ENCODE peak calls at places on chromosomes 3 and 15, in six cellular contexts. S is keratinocyte, F is NAMALWA, D is Kasumi-1, A is nephron progenitor cell, L is H9. E is an unnamed sample.

GRCh38 chr3:158785972-158786371 is 15.9 kb upstream of the MFSD1 start:
- DNase-seq in L (no peak), D (no peak), S (no peak), A (no peak), F (no peak), E (no peak)

GRCh38 chr3:85726241-85726640 is 767.5 kb downstream of the CADM2 start:
- DNase-seq in L (no peak), S (no peak), D (no peak), A (no peak), F (no peak), E (no peak)

GRCh38 chr3:130892759-130893239 is 1.1 kb upstream of the ATP2C1 start:
- DNase-seq in F (peak; percentile 95), D (peak; percentile 91), A (peak; percentile 47), S (no peak), L (peak; percentile 47), E (peak; percentile 56)

GRCh38 chr3:115581347-115582135 is 41.8 kb upstream of the GAP43 start:
- DNase-seq in A (no peak), F (no peak), D (no peak), L (no peak), S (no peak), E (no peak)

GRCh38 chr3:84724877-84725276 is 233.9 kb upstream of the CADM2 start:
- DNase-seq in S (no peak), D (no peak), F (no peak), L (no peak), A (no peak), E (no peak)

GRCh38 chr3:35562141-35562540 is 77.2 kb upstream of the ARPP21 start:
- DNase-seq in A (no peak), F (no peak), S (no peak), D (no peak), L (no peak), E (no peak)

GRCh38 chr3:18438586-18438985 is 13.4 kb upstream of the SATB1 start:
- DNase-seq in A (no peak), D (no peak), S (no peak), F (no peak), L (no peak), E (no peak)

GRCh38 chr15:57217716-57218598 is 158.3 kb upstream of the CGNL1 start:
- DNase-seq in S (no peak), D (peak; percentile 67), L (no peak), F (peak; percentile 38), A (no peak), E (no peak)

GRCh38 chr3:30553641-30554316 is 52.6 kb upstream of the TGFBR2 start:
- DNase-seq in F (no peak), D (no peak), A (no peak), S (no peak), L (no peak), E (no peak)

GRCh38 chr15:55627730-55628368 is 39.7 kb upstream of the PYGO1 start:
- DNase-seq in S (peak; percentile 67), A (no peak), D (no peak), F (no peak), L (no peak), E (no peak)

GRCh38 chr3:191387441-191388077 is 57.2 kb upstream of the UTS2B start:
- DNase-seq in F (no peak), D (no peak), S (no peak), L (no peak), A (no peak), E (no peak)

GRCh38 chr15:51022206-51022605 is 72.5 kb downstream of the TNFAIP8L3 start:
- DNase-seq in L (no peak), F (no peak), A (no peak), S (no peak), D (no peak), E (no peak)

E was measured in stimulated activated CD8-positive, alpha-beta memory T cell treated with anti-CD3 and anti-CD28 coated beads, Interleukin-7, amount 100 ng/mL, for 4 hours.